ENCODE peak calls at places on chromosomes 4 and X, in ten cellular contexts. Z is cardiac muscle cell; G is hepatocyte; I is CD8-positive, alpha-beta memory T cell; N is HCT116; V is upper lobe of right lung; X is PC-3; C is psoas muscle; T is foreskin keratinocyte; H is HepG2. K is an unnamed sample. For H3K4me1, the result is how much of the 10 kb centered on the place peaks cover.

GRCh38 chrX:34629572-34629971 is 27.5 kb downstream of the TMEM47 start:
- DNase-seq in I (no peak), X (no peak), G (no peak), Z (no peak), N (no peak), V (no peak), C (no peak), T (no peak), H (no peak), K (peak)

GRCh38 chr4:16229604-16230003 is 3.3 kb upstream of the TAPT1 start:
- DNase-seq in G (no peak), X (no peak), H (no peak), V (no peak), I (no peak), C (no peak), T (no peak), Z (no peak), N (no peak), K (no peak)

GRCh38 chr4:67723949-67724348 is 23.0 kb upstream of the UBA6 start:
- DNase-seq in X (no peak), C (no peak), Z (no peak), V (no peak), I (no peak), H (no peak), G (no peak), N (no peak), T (no peak), K (peak)

GRCh38 chrX:106917830-106918500 is 2.2 kb upstream of the CLDN2 start:
- DNase-seq in T (peak), I (no peak), Z (no peak), V (no peak), X (peak), C (no peak), G (no peak), H (no peak), N (peak), K (peak)

GRCh38 chr4:176238157-176238608 is 30.8 kb downstream of the ASB5 start:
- DNase-seq in N (no peak), X (no peak), H (no peak), I (no peak), G (peak), Z (no peak), T (no peak), C (no peak), V (no peak), K (peak)

GRCh38 chr4:20317424-20317985 is 65.8 kb downstream of the SLIT2 start:
- DNase-seq in V (no peak), I (no peak), H (no peak), N (no peak), X (no peak), G (no peak), T (no peak), Z (no peak), C (no peak), K (no peak)

GRCh38 chrX:138756234-138756633 is 44.7 kb upstream of the FGF13 start:
- DNase-seq in Z (peak), G (peak), N (no peak), C (peak), H (no peak), X (peak), I (no peak), V (no peak), T (no peak), K (peak)

GRCh38 chrX:102976793-102977495 is 39.9 kb downstream of the RAB40AL start:
- DNase-seq in Z (no peak), G (no peak), H (no peak), C (no peak), N (peak), T (peak), I (no peak), X (peak), V (no peak), K (peak)

GRCh38 chr4:144355809-144356757 is 215.6 kb upstream of the GYPA start:
- DNase-seq in H (peak), I (no peak), T (peak), G (peak), X (peak), C (no peak), Z (peak), N (peak), V (no peak), K (peak)

GRCh38 chr4:169128902-169129301 is 118.8 kb upstream of the CBR4 start:
- DNase-seq in H (no peak), C (no peak), T (no peak), V (no peak), N (no peak), G (no peak), I (no peak), X (no peak), Z (no peak), K (no peak)

GRCh38 chr4:32929738-32930688 is 2209.8 kb downstream of the PCDH7 start:
- DNase-seq in H (no peak), Z (no peak), T (no peak), C (no peak), I (no peak), V (no peak), G (no peak), N (no peak), X (no peak), K (no peak)

GRCh38 chrX:54529166-54529558 is 857 bp upstream of the GNL3L start:
- DNase-seq in I (no peak), T (no peak), X (no peak), G (no peak), Z (no peak), C (no peak), N (no peak), H (no peak), V (no peak), K (no peak)

GRCh38 chr4:88843067-88843723 is 145.6 kb upstream of the NAP1L5 start:
- DNase-seq in T (no peak), N (no peak), H (no peak), V (no peak), C (no peak), X (peak), Z (no peak), I (no peak), G (no peak), K (peak)

DNA sequence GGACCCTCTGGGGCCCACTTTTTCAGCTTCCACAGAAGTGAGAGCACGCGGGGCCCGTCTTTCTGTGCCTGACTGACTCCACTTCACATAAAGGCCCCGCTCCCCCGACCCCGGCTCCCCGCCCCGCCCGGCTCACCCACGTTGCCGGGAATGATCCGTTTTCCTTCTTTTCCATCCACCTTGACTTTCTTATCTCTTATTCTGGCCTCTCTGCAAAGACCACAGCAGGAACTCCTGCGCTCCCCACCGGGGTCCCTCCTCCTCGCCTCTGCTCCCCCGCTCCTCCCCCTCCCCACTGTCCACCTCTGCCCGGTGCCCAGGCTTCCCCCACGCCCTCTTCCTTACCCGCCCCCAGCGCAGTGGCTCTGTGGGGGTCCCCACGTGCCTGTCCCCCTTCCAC is 54.2 kb upstream of the CLDN24 start:
- DNase-seq in I (no peak), Z (no peak), X (no peak), C (no peak), H (no peak), T (no peak), V (no peak), N (no peak), G (no peak), K (no peak)
- H3K4me1 ChIP-seq in I (under half), Z (under half), X (under half), C (under half), H (under half), T (under half), V (under half), N (under half), G (under half), K (under half)

GRCh38 chr4:152942346-152942745 is 6.2 kb downstream of the FHDC1 start:
- DNase-seq in N (no peak), C (no peak), G (no peak), H (no peak), T (no peak), V (no peak), X (no peak), Z (no peak), I (no peak), K (no peak)

GRCh38 chr4:152945639-152946038 is 9.5 kb downstream of the FHDC1 start:
- DNase-seq in V (no peak), T (no peak), X (no peak), H (no peak), Z (no peak), N (no peak), C (no peak), G (no peak), I (no peak), K (no peak)

GRCh38 chr4:152944678-152945320 is 8.7 kb downstream of the FHDC1 start:
- DNase-seq in V (no peak), H (no peak), X (no peak), C (no peak), Z (no peak), G (no peak), N (no peak), T (no peak), I (no peak), K (no peak)

GRCh38 chr4:152946460-152946859 is 10.3 kb downstream of the FHDC1 start:
- DNase-seq in T (no peak), I (no peak), N (no peak), C (no peak), G (no peak), Z (no peak), X (no peak), V (no peak), H (no peak), K (no peak)

GRCh38 chr4:152943673-152944072 is 7.5 kb downstream of the FHDC1 start:
- DNase-seq in Z (no peak), T (no peak), V (no peak), X (no peak), C (no peak), G (peak), N (no peak), I (no peak), H (no peak), K (peak)
- H3K4me1 ChIP-seq in Z (under half), T (under half), V (under half), X (under half), C (under half), G (under half), N (under half), I (under half), H (under half), K (under half)

DNA sequence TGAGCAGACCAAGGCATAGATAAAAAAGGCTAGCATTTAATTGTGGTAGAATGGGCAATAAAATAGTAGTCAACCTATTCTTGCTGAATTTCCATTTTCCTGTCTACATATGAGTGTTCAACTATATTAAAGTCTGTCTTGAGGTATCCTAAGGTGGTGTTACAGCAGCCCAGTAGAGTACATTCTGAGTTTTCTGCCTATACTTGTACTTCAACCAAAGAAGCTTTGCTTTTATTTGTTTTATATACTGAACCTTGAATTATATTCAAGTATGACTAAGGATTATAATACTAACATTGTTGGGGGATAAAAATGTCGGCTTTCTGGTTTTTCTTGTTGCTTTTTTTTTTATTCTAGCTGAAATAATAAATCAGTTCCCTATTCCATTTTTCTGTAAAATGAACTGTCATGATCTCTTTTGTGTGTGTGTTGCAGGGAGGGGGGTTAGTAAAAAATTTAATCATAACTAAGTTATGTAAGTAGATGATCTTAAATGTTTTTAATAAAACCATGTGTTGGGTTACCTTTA is 106.7 kb downstream of the PDLIM5 start:
- DNase-seq in X (peak), N (no peak), Z (no peak), H (no peak), G (no peak), V (no peak), C (no peak), T (peak), I (no peak), K (no peak)
- H3K4me1 ChIP-seq in X (under half), N (under half), Z (under half), H (under half), G (under half), V (under half), C (half or more), T (under half), I (under half), K (under half)

GRCh38 chr4:100170986-100171385 is 19.3 kb downstream of the DDIT4L start:
- DNase-seq in C (no peak), I (no peak), H (no peak), G (no peak), V (no peak), N (no peak), X (no peak), T (no peak), Z (no peak), K (peak)

GRCh38 chr4:100166297-100167034 is 23.8 kb downstream of the DDIT4L start:
- DNase-seq in T (no peak), G (no peak), Z (no peak), V (no peak), H (no peak), I (no peak), N (no peak), X (no peak), C (no peak), K (no peak)

GRCh38 chr4:100165809-100166208 is 24.5 kb downstream of the DDIT4L start:
- DNase-seq in X (no peak), Z (no peak), I (no peak), G (no peak), N (no peak), V (no peak), H (no peak), C (no peak), T (no peak), K (no peak)

GRCh38 chr4:100169796-100170485 is 20.3 kb downstream of the DDIT4L start:
- DNase-seq in I (no peak), C (no peak), Z (no peak), X (no peak), N (no peak), T (no peak), V (no peak), H (no peak), G (peak), K (peak)

DNA sequence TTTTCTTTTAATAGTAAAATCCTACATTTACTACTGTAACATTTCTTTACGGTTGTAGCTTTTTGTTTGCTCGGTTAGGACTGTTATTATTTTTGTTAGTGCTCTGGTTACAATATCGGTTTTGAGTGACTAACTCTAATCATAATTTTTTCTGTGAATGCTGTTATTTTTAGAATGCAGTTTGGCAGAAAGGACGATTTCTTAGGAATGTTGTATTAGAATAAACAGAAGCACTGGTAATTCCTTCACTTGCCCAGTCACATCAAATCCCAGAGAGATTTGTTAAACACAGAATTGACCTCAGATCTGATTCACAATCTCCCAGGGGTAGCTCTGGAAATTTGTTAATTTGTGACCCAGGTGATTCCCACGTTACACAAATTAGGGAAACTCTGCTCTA is 21.7 kb downstream of the DDIT4L start:
- DNase-seq in N (no peak), X (no peak), G (no peak), I (no peak), T (peak), H (no peak), V (no peak), Z (no peak), C (no peak), K (peak)
- H3K4me1 ChIP-seq in N (under half), X (under half), G (under half), I (under half), T (under half), H (under half), V (under half), Z (under half), C (under half), K (under half)

GRCh38 chr4:54281060-54281781 is 52.1 kb downstream of the PDGFRA start:
- DNase-seq in H (no peak), I (no peak), X (peak), N (no peak), G (peak), T (no peak), V (no peak), Z (no peak), C (peak), K (peak)
- H3K4me1 ChIP-seq in H (under half), I (under half), X (under half), N (under half), G (under half), T (under half), V (under half), Z (under half), C (under half), K (half or more)

GRCh38 chr4:10007772-10008171 is 13.5 kb downstream of the SLC2A9 start:
- DNase-seq in V (no peak), C (no peak), G (no peak), T (no peak), N (no peak), I (no peak), Z (no peak), X (no peak), H (no peak), K (no peak)

GRCh38 chr4:10006236-10006603 is 15.1 kb downstream of the SLC2A9 start:
- DNase-seq in N (no peak), Z (no peak), I (no peak), V (no peak), X (peak), H (peak), G (peak), T (peak), C (no peak), K (peak)

GRCh38 chr4:10008208-10009005 is 12.9 kb downstream of the SLC2A9 start:
- DNase-seq in I (no peak), G (no peak), T (no peak), X (peak), N (no peak), V (no peak), H (no peak), C (no peak), Z (no peak), K (peak)

GRCh38 chr4:10006604-10007435 is 14.5 kb downstream of the SLC2A9 start:
- DNase-seq in X (peak), Z (no peak), I (no peak), C (no peak), V (peak), T (peak), G (peak), H (peak), N (peak), K (peak)

GRCh38 chr4:10007436-10007740 is 13.9 kb downstream of the SLC2A9 start:
- DNase-seq in G (no peak), T (no peak), V (no peak), I (no peak), Z (no peak), X (no peak), H (no peak), C (no peak), N (no peak), K (no peak)
- H3K4me1 ChIP-seq in G (under half), T (under half), V (under half), I (under half), Z (under half), X (under half), H (half or more), C (under half), N (under half), K (under half)

DNA sequence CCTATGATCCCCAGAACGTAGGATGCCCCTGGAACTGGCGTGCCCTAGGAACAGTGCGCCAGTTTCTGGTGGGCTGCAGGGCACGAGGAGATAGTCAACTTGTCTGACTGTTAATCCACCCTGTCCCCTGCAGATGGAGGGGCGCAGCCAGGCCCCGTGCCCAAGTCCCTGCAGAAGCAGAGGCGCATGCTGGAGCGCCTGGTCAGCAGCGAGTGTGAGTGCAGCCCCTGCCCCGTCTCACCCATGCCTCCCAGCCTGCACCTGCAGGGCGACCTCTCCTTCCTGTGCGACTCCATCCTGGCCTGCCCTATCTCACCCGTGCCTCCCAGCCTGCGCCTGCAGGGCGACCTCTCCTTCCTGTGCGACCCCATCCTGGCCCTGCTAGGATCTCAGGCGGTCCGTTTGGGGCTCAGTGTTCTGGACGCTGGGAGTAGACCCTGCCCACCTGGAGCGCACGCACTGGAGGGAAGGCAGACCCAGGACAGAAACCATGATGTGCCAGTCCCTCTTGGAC is 22.2 kb downstream of the WFS1 start:
- DNase-seq in G (no peak), H (no peak), Z (no peak), N (no peak), C (no peak), X (no peak), I (no peak), T (no peak), V (no peak), K (no peak)
- H3K4me1 ChIP-seq in G (under half), H (under half), Z (under half), N (under half), C (under half), X (under half), I (under half), T (under half), V (under half), K (under half)

DNA sequence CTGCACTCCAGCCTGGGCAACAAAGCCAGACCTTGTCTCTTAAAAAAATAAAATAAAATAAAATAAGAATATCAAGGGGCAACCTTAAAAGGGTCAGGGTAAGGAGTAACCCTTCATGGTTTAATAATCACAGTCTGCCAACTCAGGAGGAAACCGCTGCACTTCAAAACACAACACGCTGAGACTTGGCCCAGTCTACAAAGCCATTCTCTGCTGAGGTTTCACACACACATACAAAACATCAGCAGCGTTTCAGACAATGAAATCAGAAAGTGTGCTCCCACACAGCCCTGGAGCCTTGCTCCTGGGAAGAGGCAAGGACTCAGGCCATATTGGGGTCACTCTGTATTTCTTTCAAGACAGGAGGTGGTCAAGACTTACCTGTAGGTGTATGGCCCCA is 18.3 kb downstream of the SCARB2 start:
- DNase-seq in T (no peak), H (no peak), X (no peak), G (no peak), V (no peak), C (no peak), N (no peak), Z (no peak), I (no peak), K (no peak)
- H3K4me1 ChIP-seq in T (under half), H (under half), X (under half), G (half or more), V (half or more), C (half or more), N (under half), Z (under half), I (under half), K (half or more)

DNA sequence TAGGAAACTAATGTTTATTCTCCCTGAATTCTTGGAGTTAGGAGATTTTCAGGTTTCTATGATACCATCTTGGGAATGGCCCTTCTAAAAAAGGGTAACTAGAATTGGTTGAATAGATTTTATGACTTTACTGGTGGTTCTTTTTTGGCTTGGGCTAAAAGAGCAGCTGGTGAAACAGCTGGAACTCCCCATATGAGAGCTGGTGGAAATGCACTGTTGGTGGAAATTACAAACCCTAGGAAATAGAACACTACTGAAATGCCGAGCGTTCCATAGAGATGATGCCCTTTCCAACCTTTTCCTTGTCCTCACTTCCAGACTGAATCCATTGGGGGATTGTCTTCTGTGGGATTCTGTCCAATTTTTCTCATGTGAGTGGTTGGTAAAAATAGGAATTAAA is 139.5 kb downstream of the STIM2 start:
- DNase-seq in Z (no peak), T (no peak), H (no peak), I (no peak), X (no peak), C (no peak), G (no peak), N (no peak), V (no peak), K (no peak)
- H3K4me1 ChIP-seq in Z (under half), T (under half), H (under half), I (under half), X (under half), C (under half), G (under half), N (under half), V (under half), K (under half)

K was measured in GM23248.